ENCODE peak calls at places on chromosomes 13 and 19, in seven cellular contexts. T is H1, H is SK-N-SH, U is K562, S is GM12891, D is HepG2, Z is GM12878. L is an unnamed sample.

GRCh38 chr19:45798995-45799517 is 6.4 kb upstream of the DMWD start:
- DNase-seq in T (peak; percentile 83), H (peak; percentile 91), U (peak; percentile 79), S (peak; percentile 81), D (peak; percentile 31), Z (peak; percentile 23), L (peak; percentile 76)

GRCh38 chr13:74528751-74529513 is 394.7 kb upstream of the KLF12 start:
- DNase-seq in T (no peak), H (no peak), U (peak; percentile 3), S (no peak), D (no peak), Z (no peak), L (no peak)

GRCh38 chr19:51098366-51099069 is 9.7 kb downstream of the CTU1 start:
- DNase-seq in T (no peak), H (no peak), U (no peak), S (no peak), D (no peak), Z (no peak), L (no peak)

GRCh38 chr13:72657379-72657778 is 70.0 kb downstream of the MZT1 start:
- DNase-seq in T (no peak), H (no peak), U (no peak), S (no peak), D (no peak), Z (no peak), L (no peak)

GRCh38 chr13:36822786-36823185 is 3.8 kb downstream of the RFXAP start:
- DNase-seq in T (no peak), H (no peak), U (no peak), S (no peak), D (no peak), Z (no peak), L (no peak)

GRCh38 chr19:47901370-47901769 is 15.3 kb upstream of the SULT2A1 start:
- DNase-seq in T (no peak), H (no peak), U (no peak), S (no peak), D (no peak), Z (no peak), L (no peak)

GRCh38 chr13:48004201-48004600 is 3.1 kb upstream of the SUCLA2 start:
- DNase-seq in T (no peak), H (no peak), U (no peak), S (no peak), D (no peak), Z (no peak), L (no peak)

GRCh38 chr13:99916366-99917103 is 55.0 kb downstream of the ZIC5 start:
- DNase-seq in T (no peak), H (peak; percentile 73), U (peak; percentile 59), S (peak; percentile 57), D (peak; percentile 76), Z (peak; percentile 31), L (peak; percentile 42)

GRCh38 chr13:112074139-112074710 is 7.3 kb downstream of the SOX1 start:
- DNase-seq in T (no peak), H (no peak), U (no peak), S (no peak), D (no peak), Z (no peak), L (no peak)

GRCh38 chr13:30045916-30046704 is 195.7 kb upstream of the UBL3 start:
- DNase-seq in T (peak; percentile 7), H (no peak), U (no peak), S (no peak), D (no peak), Z (no peak), L (no peak)

GRCh38 chr19:2266183-2266993 is 10.2 kb upstream of the JSRP1 start:
- DNase-seq in T (no peak), H (peak; percentile 46), U (peak; percentile 51), S (no peak), D (peak; percentile 58), Z (peak; percentile 54), L (no peak)

GRCh38 chr13:20127563-20128458 is 33.0 kb downstream of the GJA3 start:
- DNase-seq in T (peak; percentile 84), H (peak; percentile 87), U (no peak), S (no peak), D (peak; percentile 53), Z (no peak), L (peak; percentile 52)

GRCh38 chr19:52689804-52690394 is 44.9 kb downstream of the ZNF611 start:
- DNase-seq in T (peak; percentile 70), H (peak; percentile 61), U (peak; percentile 45), S (no peak), D (no peak), Z (no peak), L (peak; percentile 23)

GRCh38 chr13:56622840-56623239 is 517.9 kb upstream of the PRR20A start:
- DNase-seq in T (no peak), H (no peak), U (no peak), S (no peak), D (no peak), Z (no peak), L (no peak)

GRCh38 chr19:3108775-3109174 is 14.6 kb downstream of the GNA11 start:
- DNase-seq in T (peak; percentile 86), H (peak; percentile 84), U (peak; percentile 70), S (peak; percentile 77), D (peak; percentile 52), Z (no peak), L (peak; percentile 66)

GRCh38 chr13:41465965-41466364 is 8.6 kb downstream of the RGCC start:
- DNase-seq in T (no peak), H (no peak), U (no peak), S (no peak), D (no peak), Z (no peak), L (no peak)

GRCh38 chr13:41463823-41464602 is 6.7 kb downstream of the RGCC start:
- DNase-seq in T (no peak), H (no peak), U (peak; percentile 74), S (no peak), D (no peak), Z (peak; percentile 59), L (peak; percentile 46)

GRCh38 chr13:41467546-41467945 is 10.2 kb downstream of the RGCC start:
- DNase-seq in T (no peak), H (no peak), U (no peak), S (no peak), D (no peak), Z (no peak), L (no peak)

GRCh38 chr13:41462427-41462826 is 5.1 kb downstream of the RGCC start:
- DNase-seq in T (no peak), H (no peak), U (no peak), S (no peak), D (no peak), Z (no peak), L (no peak)

DNA sequence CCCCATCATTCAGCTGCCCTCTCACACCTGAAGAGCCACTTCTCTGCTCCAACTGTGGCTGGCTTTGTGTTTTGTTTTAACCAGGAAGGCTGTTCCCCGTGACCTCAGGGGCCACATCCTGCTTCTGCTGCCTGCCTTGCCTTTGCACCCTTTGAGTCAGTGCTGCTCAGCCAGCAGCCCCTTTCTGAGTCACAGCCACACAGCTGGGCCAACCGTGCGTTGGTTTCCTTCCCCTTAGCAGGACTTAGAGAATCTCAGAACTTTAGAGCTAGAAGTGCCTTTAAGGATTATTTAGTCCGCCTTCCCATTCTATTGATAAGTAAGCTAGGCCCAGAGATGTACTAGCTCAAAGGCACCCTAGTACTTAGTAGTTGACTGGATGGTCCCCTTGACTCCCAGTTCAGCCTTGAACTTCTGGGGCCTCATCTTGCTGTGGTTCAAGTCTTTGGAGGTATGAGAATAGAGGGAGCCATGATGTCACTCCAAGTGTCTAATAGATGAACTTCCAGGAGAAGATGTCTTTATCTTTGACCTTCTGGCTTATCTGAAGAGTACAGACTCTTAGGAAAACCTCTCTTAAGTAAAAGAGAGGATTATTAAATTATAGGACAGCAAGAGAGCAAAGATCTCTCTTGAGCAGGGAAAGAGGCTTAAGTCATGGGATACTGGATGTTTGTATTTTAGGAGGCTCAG is 8.0 kb downstream of the RGCC start:
- DNase-seq in T (no peak), H (no peak), U (no peak), S (peak; percentile 60), D (no peak), Z (peak; percentile 88), L (peak; percentile 70)
- TF ChIP-seq TAF1 in T (no peak), H (no peak), U (no peak), S (no peak), D (no peak), Z (peak; percentile 82), L (peak; percentile 23)

GRCh38 chr19:16370671-16371391 is 46.2 kb downstream of the KLF2 start:
- DNase-seq in T (no peak), H (no peak), U (no peak), S (no peak), D (no peak), Z (no peak), L (no peak)

GRCh38 chr19:16373079-16373478 is 48.5 kb downstream of the KLF2 start:
- DNase-seq in T (no peak), H (no peak), U (no peak), S (no peak), D (no peak), Z (no peak), L (no peak)

GRCh38 chr19:16372065-16372915 is 47.7 kb downstream of the KLF2 start:
- DNase-seq in T (no peak), H (no peak), U (no peak), S (no peak), D (no peak), Z (no peak), L (no peak)

GRCh38 chr19:16369664-16370576 is 45.3 kb downstream of the KLF2 start:
- DNase-seq in T (no peak), H (no peak), U (no peak), S (no peak), D (no peak), Z (no peak), L (no peak)

DNA sequence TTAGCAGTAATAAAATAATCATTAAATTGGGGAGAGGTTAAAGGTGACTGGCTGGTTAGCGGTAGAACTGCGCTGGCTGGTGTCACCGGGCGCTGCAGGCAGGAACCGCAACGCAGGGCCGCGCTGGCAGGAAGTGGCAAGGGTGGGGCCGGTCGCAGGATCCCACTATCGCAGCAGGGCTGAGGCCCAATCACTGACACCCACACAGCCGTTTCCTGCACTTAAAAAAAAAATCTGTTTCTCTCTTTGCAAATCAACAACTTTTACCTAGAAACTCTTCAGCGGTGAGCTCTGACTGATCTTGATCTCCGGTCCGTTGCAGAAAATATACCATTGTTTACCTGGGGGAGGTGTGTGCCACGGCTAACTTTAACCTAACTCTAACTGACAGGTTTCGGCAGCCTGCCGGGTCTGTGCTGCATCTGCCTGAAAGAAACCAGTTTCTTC is 46.9 kb downstream of the KLF2 start:
- DNase-seq in T (no peak), H (no peak), U (peak; percentile 79), S (peak; percentile 67), D (no peak), Z (peak; percentile 79), L (peak; percentile 71)
- TF ChIP-seq TAF1 in T (no peak), H (no peak), U (no peak), S (no peak), D (no peak), Z (peak; percentile 20), L (no peak)

DNA sequence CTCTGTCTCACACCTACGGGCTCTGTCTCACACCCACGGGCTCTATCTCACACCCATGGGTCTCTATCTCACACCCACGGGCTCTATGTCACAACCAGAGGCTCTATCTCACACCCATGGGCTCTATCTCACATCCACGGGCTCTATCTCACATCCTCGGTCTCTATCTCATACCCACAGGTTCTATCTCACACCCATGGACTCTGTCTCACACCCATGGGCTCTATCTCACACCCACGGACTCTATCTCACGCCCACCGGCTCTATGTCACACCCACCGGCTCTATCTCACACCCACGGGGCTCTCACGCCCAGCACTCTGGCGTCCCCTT is 73.9 kb downstream of the COL4A2 start:
- DNase-seq in T (no peak), H (no peak), U (no peak), S (no peak), D (no peak), Z (no peak), L (no peak)
- TF ChIP-seq TAF1 in T (no peak), H (no peak), U (no peak), S (no peak), D (no peak), Z (no peak), L (no peak)

GRCh38 chr19:18227781-18228271 is 1.6 kb upstream of the PDE4C start:
- DNase-seq in T (no peak), H (no peak), U (no peak), S (no peak), D (no peak), Z (no peak), L (no peak)
- TF ChIP-seq TAF1 in T (no peak), H (no peak), U (no peak), S (no peak), D (no peak), Z (no peak), L (no peak)